ENCODE peak calls at places on chromosomes 13 and 19, in ten cellular contexts. P, Z, N, W, V, Q, S, L, R and B are unnamed samples.

GRCh38 chr13:111622051-111622531 is 301.6 kb downstream of the TEX29 start:
- DNase-seq in S (no peak), Z (no peak), N (no peak), L (no peak), P (no peak), Q (no peak), R (no peak), W (no peak), V (no peak), B (no peak)

GRCh38 chr19:35764432-35765315 is 6.7 kb downstream of the PROSER3 start:
- DNase-seq in S (no peak), W (no peak), L (no peak), V (no peak), R (no peak), N (no peak), Q (no peak), Z (no peak), P (no peak), B (no peak)

GRCh38 chr13:32905864-32906180 is 110.4 kb upstream of the KL start:
- DNase-seq in S (no peak), Q (no peak), L (no peak), P (no peak), Z (no peak), N (no peak), R (no peak), V (peak), W (no peak), B (no peak)

GRCh38 chr13:44487989-44488388 is 88.1 kb downstream of the TSC22D1 start:
- DNase-seq in S (no peak), V (no peak), P (no peak), Q (no peak), W (no peak), R (no peak), L (no peak), Z (no peak), N (no peak), B (no peak)

GRCh38 chr19:16588824-16589577 is 16.8 kb upstream of the SLC35E1 start:
- DNase-seq in S (no peak), R (no peak), Q (no peak), N (no peak), Z (no peak), V (no peak), W (no peak), P (no peak), L (no peak), B (no peak)

GRCh38 chr19:15475611-15476010 is 3.7 kb downstream of the PGLYRP2 start:
- DNase-seq in Q (no peak), Z (no peak), S (no peak), N (no peak), L (no peak), W (no peak), P (no peak), R (no peak), V (no peak), B (no peak)

GRCh38 chr19:33032218-33032781 is 32.4 kb downstream of the RHPN2 start:
- DNase-seq in Z (no peak), W (no peak), Q (no peak), V (no peak), S (no peak), P (no peak), N (no peak), L (no peak), R (peak), B (no peak)

GRCh38 chr13:20446900-20447299 is 78.8 kb downstream of the CRYL1 start:
- DNase-seq in S (no peak), N (no peak), P (no peak), Z (no peak), L (no peak), W (no peak), Q (no peak), R (no peak), V (no peak), B (no peak)

GRCh38 chr19:27805848-27806247 is 1407.1 kb downstream of the UQCRFS1 start:
- DNase-seq in Z (no peak), Q (no peak), S (no peak), N (no peak), R (no peak), L (no peak), W (no peak), P (no peak), V (no peak), B (no peak)

GRCh38 chr13:50594276-50594970 is 249.1 kb downstream of the DLEU7 start:
- DNase-seq in N (peak), L (no peak), Q (no peak), Z (no peak), P (no peak), R (peak), W (no peak), S (peak), V (no peak), B (no peak)

GRCh38 chr19:54190503-54190941 is 586 bp upstream of the TSEN34 start:
- DNase-seq in Z (peak), V (peak), Q (peak), N (peak), S (peak), L (peak), W (peak), P (peak), R (peak), B (peak)

GRCh38 chr13:48942131-48942530 is 33.6 kb upstream of the FNDC3A start:
- DNase-seq in S (no peak), P (no peak), Z (no peak), L (no peak), R (no peak), Q (no peak), W (no peak), V (peak), N (no peak), B (no peak)

GRCh38 chr13:26600345-26600761 is 42.9 kb downstream of the WASF3 start:
- DNase-seq in P (no peak), W (no peak), Q (no peak), N (no peak), V (peak), S (no peak), L (no peak), Z (no peak), R (no peak), B (no peak)

GRCh38 chr19:19482785-19483625 is 32.3 kb downstream of the TSSK6 start:
- DNase-seq in W (no peak), R (no peak), N (no peak), P (no peak), Q (no peak), V (peak), Z (no peak), L (no peak), S (no peak), B (no peak)

GRCh38 chr19:19486343-19487076 is 28.8 kb downstream of the TSSK6 start:
- DNase-seq in V (no peak), L (no peak), Z (no peak), W (no peak), R (no peak), S (no peak), Q (no peak), P (no peak), N (no peak), B (no peak)

GRCh38 chr19:19485998-19486290 is 29.4 kb downstream of the TSSK6 start:
- DNase-seq in N (no peak), V (no peak), W (no peak), L (no peak), S (no peak), R (no peak), Z (no peak), P (no peak), Q (no peak), B (no peak)

GRCh38 chr19:19487077-19488040 is 28.0 kb downstream of the TSSK6 start:
- DNase-seq in V (no peak), W (no peak), S (no peak), P (no peak), N (no peak), R (no peak), L (no peak), Q (no peak), Z (no peak), B (no peak)

DNA sequence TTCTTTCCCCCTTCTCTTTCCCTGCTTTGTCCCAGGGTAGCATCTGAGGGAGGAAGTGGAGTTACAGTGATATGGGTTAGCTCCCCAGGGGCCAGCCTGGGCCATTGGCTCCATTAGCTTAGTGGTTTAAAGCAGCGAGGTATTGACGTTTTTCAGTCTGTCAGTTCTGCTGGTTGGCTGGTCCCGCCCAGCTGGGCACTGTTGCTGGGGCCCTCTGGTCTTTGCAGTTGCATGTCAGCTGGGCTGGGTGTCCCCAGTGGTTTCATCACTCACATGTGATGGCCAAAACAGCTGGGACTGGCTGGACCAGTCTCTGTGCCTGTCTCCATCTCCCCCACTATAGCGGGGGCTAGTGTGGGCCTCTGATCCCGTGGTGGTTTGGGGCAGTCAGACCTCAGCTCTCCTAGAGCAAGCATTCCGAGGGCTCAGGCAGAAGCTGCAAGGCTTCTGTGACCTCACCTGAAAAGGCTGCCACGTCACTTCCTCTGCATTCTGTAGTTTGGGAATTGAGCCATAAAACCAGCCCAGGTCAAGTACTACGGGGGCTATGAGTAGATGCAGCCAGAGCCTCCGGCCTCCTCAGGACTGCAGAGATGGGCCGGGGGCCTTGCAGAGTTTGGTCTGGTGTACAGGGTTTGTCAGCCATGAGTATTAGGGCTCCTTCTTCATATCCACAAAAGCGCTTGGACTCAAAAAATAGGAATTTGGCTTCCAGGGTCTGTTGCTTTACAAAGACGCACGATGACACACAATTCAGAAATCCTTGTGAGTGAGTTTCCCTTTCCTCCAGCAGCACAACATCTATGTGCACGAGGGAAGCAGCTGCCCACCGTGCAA is 30.0 kb downstream of the TSSK6 start:
- DNase-seq in S (no peak), R (no peak), W (no peak), Z (no peak), V (peak), L (no peak), N (no peak), P (no peak), Q (no peak), B (no peak)
- TF ChIP-seq CTCF in S (no peak), R (no peak), W (no peak), Z (no peak), V (no peak), L (no peak), N (no peak), P (no peak), Q (no peak), B (no peak)

GRCh38 chr19:6719992-6720368 is 470 bp downstream of the C3 start:
- DNase-seq in L (no peak), W (no peak), S (no peak), N (no peak), P (no peak), Q (no peak), V (no peak), R (no peak), Z (no peak), B (no peak)

GRCh38 chr19:6720369-6721112 is at the start of gene C3:
- DNase-seq in P (no peak), W (no peak), L (no peak), R (no peak), S (no peak), V (no peak), Q (no peak), N (no peak), Z (peak), B (no peak)

GRCh38 chr19:6719540-6719861 is 949 bp downstream of the C3 start:
- DNase-seq in N (no peak), Q (no peak), P (no peak), S (no peak), W (no peak), L (no peak), Z (no peak), V (no peak), R (no peak), B (no peak)

GRCh38 chr19:6721773-6722172 is 1.3 kb upstream of the C3 start:
- DNase-seq in Q (no peak), Z (no peak), P (no peak), V (no peak), N (no peak), S (no peak), R (no peak), L (no peak), W (no peak), B (no peak)

DNA sequence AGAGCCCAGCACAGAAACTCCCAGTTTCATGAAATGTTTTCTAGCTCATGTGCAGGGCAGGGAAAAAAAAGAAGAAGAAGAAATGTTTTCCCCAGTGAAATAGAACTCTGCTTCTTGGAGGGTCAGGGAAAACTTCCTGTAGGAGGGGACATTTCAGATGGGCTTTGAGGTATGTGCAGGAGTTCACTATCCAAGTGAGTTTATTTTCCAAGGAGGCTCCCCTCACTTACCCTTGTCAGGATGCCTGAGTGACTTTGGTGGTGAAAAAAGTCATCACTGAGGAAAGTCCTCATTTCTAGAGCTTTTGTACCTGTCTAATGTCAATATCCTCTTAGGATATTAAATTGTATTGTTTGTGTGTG is 644 bp upstream of the C3 start:
- DNase-seq in W (no peak), N (no peak), V (no peak), Z (no peak), P (no peak), R (no peak), S (no peak), Q (no peak), L (no peak), B (no peak)
- TF ChIP-seq CTCF in W (no peak), N (no peak), V (no peak), Z (no peak), P (no peak), R (no peak), S (no peak), Q (no peak), L (no peak), B (no peak)

DNA sequence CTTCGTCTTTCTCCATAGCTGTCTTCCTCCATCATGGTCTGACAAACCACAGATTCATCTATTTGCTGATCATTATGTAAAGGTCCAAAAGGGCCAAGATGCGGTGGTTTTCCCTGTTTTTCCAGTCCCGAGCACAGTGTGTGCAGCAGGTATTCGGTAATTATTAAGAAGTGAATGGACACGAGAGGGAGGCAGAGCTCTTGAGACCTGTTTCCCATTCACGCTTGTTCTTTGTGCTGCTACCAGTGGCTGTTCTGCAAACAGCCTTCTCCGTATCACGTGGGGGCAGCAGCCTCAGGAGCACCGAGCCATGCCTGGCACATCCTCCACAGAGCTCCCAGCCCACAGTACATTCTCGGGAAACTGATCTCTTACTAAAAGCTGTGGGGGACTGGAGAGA is 50.3 kb downstream of the CCDC70 start:
- DNase-seq in V (peak), S (no peak), R (no peak), Z (no peak), L (no peak), Q (no peak), W (no peak), P (no peak), N (no peak), B (no peak)
- TF ChIP-seq CTCF in V (no peak), S (no peak), R (no peak), Z (no peak), L (no peak), Q (peak), W (peak), P (no peak), N (no peak), B (no peak)

GRCh38 chr13:29292045-29292444 is 303.4 kb downstream of the SLC7A1 start:
- DNase-seq in N (no peak), Q (no peak), P (no peak), R (peak), L (no peak), W (no peak), Z (no peak), V (no peak), S (no peak), B (no peak)
- TF ChIP-seq CTCF in N (no peak), Q (no peak), P (no peak), R (no peak), L (no peak), W (no peak), Z (no peak), V (no peak), S (no peak), B (no peak)

GRCh38 chr19:4730740-4731171 is 7.1 kb upstream of the DPP9 start:
- DNase-seq in P (peak), W (no peak), R (no peak), L (no peak), N (peak), S (peak), Q (no peak), V (no peak), Z (peak), B (no peak)

GRCh38 chr19:4737955-4738580 is 14.4 kb upstream of the DPP9 start:
- DNase-seq in S (no peak), L (no peak), P (no peak), V (no peak), R (peak), Z (no peak), Q (no peak), N (no peak), W (no peak), B (no peak)

GRCh38 chr19:4732680-4733114 is 9.1 kb upstream of the DPP9 start:
- DNase-seq in S (peak), Q (no peak), P (peak), R (peak), L (no peak), Z (peak), W (no peak), N (peak), V (no peak), B (no peak)

GRCh38 chr19:4738734-4739133 is 15.1 kb upstream of the DPP9 start:
- DNase-seq in L (no peak), R (no peak), V (no peak), N (no peak), Q (no peak), Z (no peak), S (no peak), P (no peak), W (no peak), B (no peak)

DNA sequence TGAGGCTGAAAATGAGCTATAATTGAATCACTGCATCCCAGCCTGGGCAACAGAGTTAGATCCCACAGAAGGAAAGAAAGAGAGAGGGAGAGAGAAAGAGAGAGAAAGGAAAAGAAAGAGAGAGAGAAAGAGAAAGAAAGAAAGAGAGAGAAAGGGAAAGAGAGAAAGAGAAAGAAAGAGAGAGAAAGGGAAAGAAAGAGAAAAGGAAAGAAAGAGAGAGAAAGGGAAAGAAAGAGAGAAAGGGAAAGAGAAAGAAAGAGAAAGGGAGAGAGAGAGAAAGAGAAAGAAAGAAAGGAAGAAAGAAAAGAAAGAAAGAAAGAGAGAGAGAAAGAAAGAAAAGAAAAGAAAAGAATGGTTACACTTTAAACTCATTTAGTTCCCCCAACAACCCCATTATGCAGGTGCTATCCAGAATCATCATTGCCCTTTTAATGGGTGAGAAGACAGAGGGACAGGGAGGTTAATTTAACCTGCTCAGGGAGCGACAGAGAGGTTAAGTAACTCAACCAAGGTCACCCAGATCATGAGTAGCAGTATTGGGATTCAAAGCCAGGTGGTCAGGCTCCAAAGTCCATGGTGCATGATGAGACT is 10.2 kb upstream of the DPP9 start:
- DNase-seq in R (no peak), W (no peak), N (no peak), S (no peak), P (no peak), L (no peak), Q (no peak), V (no peak), Z (no peak), B (no peak)
- TF ChIP-seq CTCF in R (no peak), W (no peak), N (no peak), S (no peak), P (no peak), L (no peak), Q (no peak), V (no peak), Z (no peak), B (no peak)

DNA sequence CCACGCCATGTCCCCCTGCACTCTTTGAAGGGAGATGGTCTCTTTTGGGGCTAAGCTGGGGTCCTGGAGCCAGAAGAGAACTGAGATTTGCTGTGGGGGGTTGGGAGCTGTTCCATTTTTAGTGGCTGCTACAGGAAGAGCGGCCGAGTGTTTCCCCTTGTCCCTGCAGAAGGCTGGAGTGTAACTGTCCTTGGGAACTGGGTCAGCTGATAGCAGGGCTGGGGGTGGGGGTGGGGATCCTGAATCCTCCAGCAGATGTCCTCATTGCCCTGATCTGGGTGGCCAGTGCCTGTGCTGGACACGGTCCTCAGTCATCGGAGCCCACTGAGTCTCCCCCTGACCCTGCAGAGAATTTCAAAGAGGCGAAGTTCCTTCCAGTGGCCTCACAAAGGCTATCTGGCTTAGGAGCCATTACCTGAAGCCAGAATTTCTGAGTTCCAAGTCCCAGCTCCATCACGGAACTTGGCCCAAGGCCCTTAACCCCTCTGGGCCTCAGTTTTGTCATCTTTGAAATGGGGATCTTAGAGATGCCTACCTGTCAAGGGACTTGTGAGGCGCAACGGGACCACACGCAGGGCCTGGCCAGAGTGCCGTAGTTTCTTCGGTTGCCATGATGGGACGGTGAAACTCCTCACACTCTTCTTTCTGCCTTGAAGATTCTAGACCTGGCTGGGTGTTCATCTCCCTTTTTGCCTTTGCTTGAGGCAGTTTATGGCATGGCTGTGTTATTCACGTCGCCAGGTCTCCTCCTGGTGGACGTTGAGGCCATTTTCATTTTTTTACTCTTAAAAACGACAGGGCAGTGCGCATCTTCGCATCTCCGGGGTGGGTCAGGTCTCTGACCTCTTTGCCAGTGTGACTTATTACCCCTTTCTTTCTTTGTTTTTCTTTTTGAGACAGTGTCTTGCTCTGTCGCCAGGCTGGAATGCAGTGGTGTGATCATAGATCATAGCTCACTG is 51.9 kb downstream of the DNM2 start:
- DNase-seq in Z (no peak), N (no peak), S (no peak), V (no peak), R (peak), P (peak), W (no peak), Q (no peak), L (no peak), B (no peak)
- TF ChIP-seq CTCF in Z (no peak), N (no peak), S (peak), V (no peak), R (peak), P (peak), W (peak), Q (peak), L (no peak), B (no peak)

GRCh38 chr13:103386341-103386740 is 320.1 kb upstream of the SLC10A2 start:
- DNase-seq in L (no peak), Q (no peak), N (no peak), V (peak), Z (no peak), R (no peak), P (no peak), W (peak), S (no peak), B (no peak)

GRCh38 chr13:103394670-103395069 is 328.5 kb upstream of the SLC10A2 start:
- DNase-seq in L (no peak), N (no peak), Z (no peak), V (no peak), R (no peak), Q (no peak), S (no peak), W (no peak), P (no peak), B (no peak)

GRCh38 chr13:103388839-103389238 is 322.6 kb upstream of the SLC10A2 start:
- DNase-seq in N (no peak), Q (no peak), L (no peak), P (no peak), V (no peak), R (no peak), W (no peak), Z (no peak), S (no peak), B (no peak)
- TF ChIP-seq CTCF in N (no peak), Q (no peak), L (no peak), P (no peak), V (no peak), R (peak), W (no peak), Z (no peak), S (peak), B (no peak)